ENCODE peak calls at places on chromosomes 2 and 18, in ten cellular contexts. One of them, this sample, is unnamed.

GRCh38 chr18:30500240-30500945 is 542.1 kb downstream of the DSC3 start:
- DNase-seq in GM04504: no peak
- DNase-seq in Daoy: no peak
- DNase-seq in GM06990: no peak
- DNase-seq in NAMALWA: no peak
- DNase-seq in Caki2: no peak
- DNase-seq in cortex of kidney: no peak
- DNase-seq in mammary epithelial cell: no peak
- DNase-seq in aorta: no peak
- DNase-seq in dorsolateral prefrontal cortex: no peak
- DNase-seq in this sample: no peak

GRCh38 chr2:24083567-24084385 is 858 bp downstream of the TP53I3 start:
- DNase-seq in GM04504: peak
- DNase-seq in Daoy: no peak
- DNase-seq in GM06990: peak
- DNase-seq in NAMALWA: peak
- DNase-seq in Caki2: peak
- DNase-seq in cortex of kidney: peak
- DNase-seq in mammary epithelial cell: peak
- DNase-seq in aorta: no peak
- DNase-seq in dorsolateral prefrontal cortex: peak
- DNase-seq in this sample: peak

GRCh38 chr2:157932480-157933205 is 56.5 kb upstream of the ACVR1 start:
- DNase-seq in GM04504: no peak
- DNase-seq in Daoy: no peak
- DNase-seq in GM06990: no peak
- DNase-seq in NAMALWA: no peak
- DNase-seq in Caki2: no peak
- DNase-seq in cortex of kidney: no peak
- DNase-seq in mammary epithelial cell: no peak
- DNase-seq in aorta: no peak
- DNase-seq in dorsolateral prefrontal cortex: no peak
- DNase-seq in this sample: no peak

GRCh38 chr2:46335404-46335965 is 38.3 kb downstream of the EPAS1 start:
- DNase-seq in GM04504: no peak
- DNase-seq in Daoy: peak
- DNase-seq in GM06990: no peak
- DNase-seq in NAMALWA: no peak
- DNase-seq in Caki2: no peak
- DNase-seq in cortex of kidney: no peak
- DNase-seq in mammary epithelial cell: peak
- DNase-seq in aorta: peak
- DNase-seq in dorsolateral prefrontal cortex: peak
- DNase-seq in this sample: peak

GRCh38 chr18:22165049-22165602 is 4.3 kb upstream of the GATA6 start:
- DNase-seq in GM04504: no peak
- DNase-seq in Daoy: no peak
- DNase-seq in GM06990: no peak
- DNase-seq in NAMALWA: no peak
- DNase-seq in Caki2: no peak
- DNase-seq in cortex of kidney: no peak
- DNase-seq in mammary epithelial cell: no peak
- DNase-seq in aorta: no peak
- DNase-seq in dorsolateral prefrontal cortex: no peak
- DNase-seq in this sample: no peak

GRCh38 chr2:26482211-26483026 is 4.5 kb upstream of the OTOF start:
- DNase-seq in GM04504: no peak
- DNase-seq in Daoy: no peak
- DNase-seq in GM06990: no peak
- DNase-seq in NAMALWA: no peak
- DNase-seq in Caki2: no peak
- DNase-seq in cortex of kidney: no peak
- DNase-seq in mammary epithelial cell: no peak
- DNase-seq in aorta: peak
- DNase-seq in dorsolateral prefrontal cortex: no peak
- DNase-seq in this sample: no peak

GRCh38 chr18:26656944-26657536 is 108.7 kb upstream of the KCTD1 start:
- DNase-seq in GM04504: no peak
- DNase-seq in Daoy: peak
- DNase-seq in GM06990: peak
- DNase-seq in NAMALWA: no peak
- DNase-seq in Caki2: peak
- DNase-seq in cortex of kidney: no peak
- DNase-seq in mammary epithelial cell: peak
- DNase-seq in aorta: peak
- DNase-seq in dorsolateral prefrontal cortex: peak
- DNase-seq in this sample: no peak

GRCh38 chr2:120736955-120737801 is 1.5 kb downstream of the GLI2 start:
- DNase-seq in GM04504: peak
- DNase-seq in Daoy: peak
- DNase-seq in GM06990: no peak
- DNase-seq in NAMALWA: no peak
- DNase-seq in Caki2: peak
- DNase-seq in cortex of kidney: no peak
- DNase-seq in mammary epithelial cell: peak
- DNase-seq in aorta: peak
- DNase-seq in dorsolateral prefrontal cortex: no peak
- DNase-seq in this sample: peak

GRCh38 chr2:3483986-3484960 is 35.1 kb downstream of the ADI1 start:
- DNase-seq in GM04504: no peak
- DNase-seq in Daoy: no peak
- DNase-seq in GM06990: no peak
- DNase-seq in NAMALWA: no peak
- DNase-seq in Caki2: no peak
- DNase-seq in cortex of kidney: no peak
- DNase-seq in mammary epithelial cell: no peak
- DNase-seq in aorta: peak
- DNase-seq in dorsolateral prefrontal cortex: no peak
- DNase-seq in this sample: no peak

GRCh38 chr2:120448961-120449421 is 103.1 kb downstream of the INHBB start:
- DNase-seq in GM04504: no peak
- DNase-seq in Daoy: no peak
- DNase-seq in GM06990: no peak
- DNase-seq in NAMALWA: no peak
- DNase-seq in Caki2: no peak
- DNase-seq in cortex of kidney: no peak
- DNase-seq in mammary epithelial cell: no peak
- DNase-seq in aorta: peak
- DNase-seq in dorsolateral prefrontal cortex: no peak
- DNase-seq in this sample: no peak

GRCh38 chr18:7415081-7415894 is 151.8 kb upstream of the PTPRM start:
- DNase-seq in GM04504: no peak
- DNase-seq in Daoy: peak
- DNase-seq in GM06990: no peak
- DNase-seq in NAMALWA: no peak
- DNase-seq in Caki2: no peak
- DNase-seq in cortex of kidney: no peak
- DNase-seq in mammary epithelial cell: peak
- DNase-seq in aorta: no peak
- DNase-seq in dorsolateral prefrontal cortex: no peak
- DNase-seq in this sample: no peak

This sample was measured in HS-27A.